ENCODE peak calls at places on chromosomes 16 and 17, in nine cellular contexts. X, P, H, Q, J, M, S, V and D are unnamed samples. For H3K9me3, the result is how much of the 10 kb centered on the place peaks cover.

GRCh38 chr17:31392002-31392855 is 754 bp downstream of the RAB11FIP4 start:
- DNase-seq in X (no peak), P (no peak), H (peak), Q (no peak), J (peak), M (peak), S (peak), V (peak), D (no peak)

GRCh38 chr16:9033125-9033830 is 58.2 kb upstream of the HAPSTR1 start:
- DNase-seq in X (peak), P (peak), H (no peak), Q (peak), J (no peak), M (peak), S (peak), V (peak), D (no peak)

GRCh38 chr16:54191163-54191562 is 95.4 kb downstream of the IRX3 start:
- DNase-seq in X (no peak), P (no peak), H (no peak), Q (no peak), J (no peak), M (no peak), S (no peak), V (no peak), D (no peak)

GRCh38 chr17:55285340-55286301 is 20.9 kb downstream of the HLF start:
- DNase-seq in X (no peak), P (peak), H (peak), Q (no peak), J (no peak), M (no peak), S (peak), V (no peak), D (peak)

GRCh38 chr17:50661795-50662391 is 27.2 kb downstream of the ABCC3 start:
- DNase-seq in X (peak), P (peak), H (no peak), Q (peak), J (no peak), M (peak), S (peak), V (no peak), D (peak)

GRCh38 chr16:76577003-76577402 is 299.8 kb downstream of the CNTNAP4 start:
- DNase-seq in X (no peak), P (no peak), H (no peak), Q (no peak), J (no peak), M (no peak), S (no peak), V (no peak), D (no peak)

GRCh38 chr17:50219345-50219744 is 17.9 kb upstream of the COL1A1 start:
- DNase-seq in X (no peak), P (no peak), H (no peak), Q (no peak), J (no peak), M (no peak), S (no peak), V (no peak), D (no peak)

GRCh38 chr17:42347198-42347597 is 41.0 kb downstream of the STAT3 start:
- DNase-seq in X (no peak), P (peak), H (no peak), Q (peak), J (no peak), M (peak), S (peak), V (no peak), D (peak)

GRCh38 chr16:86512860-86513470 is 2.6 kb downstream of the FOXF1 start:
- DNase-seq in X (no peak), P (no peak), H (no peak), Q (no peak), J (no peak), M (no peak), S (no peak), V (peak), D (peak)

GRCh38 chr17:51325471-51325870 is 65.1 kb downstream of the UTP18 start:
- DNase-seq in X (no peak), P (no peak), H (no peak), Q (no peak), J (no peak), M (no peak), S (no peak), V (no peak), D (no peak)

GRCh38 chr16:21634216-21634615 is 18.2 kb downstream of the IGSF6 start:
- DNase-seq in X (no peak), P (no peak), H (no peak), Q (no peak), J (no peak), M (no peak), S (no peak), V (no peak), D (no peak)

GRCh38 chr17:38881600-38882191 is 11.8 kb downstream of the LASP1 start:
- DNase-seq in X (peak), P (peak), H (no peak), Q (no peak), J (no peak), M (peak), S (peak), V (no peak), D (peak)

GRCh38 chr16:4402439-4403132 is 13.8 kb downstream of the CORO7 start:
- DNase-seq in X (peak), P (peak), H (no peak), Q (peak), J (peak), M (peak), S (peak), V (peak), D (peak)

GRCh38 chr17:66302761-66303626 is 581 bp downstream of the PRKCA start:
- DNase-seq in X (peak), P (peak), H (peak), Q (no peak), J (peak), M (peak), S (peak), V (peak), D (peak)

GRCh38 chr16:89023151-89023551 is 46.1 kb upstream of the CBFA2T3 start:
- DNase-seq in X (no peak), P (no peak), H (no peak), Q (no peak), J (peak), M (no peak), S (no peak), V (no peak), D (peak)

GRCh38 chr17:45690876-45691275 is 93.2 kb upstream of the CRHR1 start:
- DNase-seq in X (no peak), P (no peak), H (no peak), Q (no peak), J (no peak), M (no peak), S (no peak), V (no peak), D (peak)

GRCh38 chr17:66287911-66288310 is 14.5 kb upstream of the PRKCA start:
- DNase-seq in X (no peak), P (peak), H (no peak), Q (no peak), J (no peak), M (no peak), S (no peak), V (no peak), D (no peak)

GRCh38 chr17:72822358-72823023 is 270.0 kb downstream of the SLC39A11 start:
- DNase-seq in X (no peak), P (no peak), H (no peak), Q (peak), J (no peak), M (no peak), S (no peak), V (no peak), D (no peak)

GRCh38 chr17:45639297-45639849 is 144.7 kb upstream of the CRHR1 start:
- DNase-seq in X (no peak), P (no peak), H (no peak), Q (no peak), J (no peak), M (no peak), S (no peak), V (no peak), D (no peak)

GRCh38 chr16:71709231-71709781 is 15.2 kb downstream of the PHLPP2 start:
- DNase-seq in X (no peak), P (no peak), H (no peak), Q (no peak), J (no peak), M (no peak), S (no peak), V (no peak), D (no peak)

GRCh38 chr17:42107597-42108576 is 4.6 kb downstream of the DHX58 start:
- DNase-seq in X (peak), P (peak), H (no peak), Q (peak), J (peak), M (peak), S (peak), V (peak), D (peak)

GRCh38 chr16:57959121-57959520 is 11.8 kb downstream of the CNGB1 start:
- DNase-seq in X (no peak), P (no peak), H (no peak), Q (no peak), J (no peak), M (no peak), S (no peak), V (no peak), D (no peak)

GRCh38 chr16:68081796-68082567 is 3.2 kb upstream of the NFATC3 start:
- DNase-seq in X (no peak), P (no peak), H (no peak), Q (no peak), J (no peak), M (no peak), S (no peak), V (peak), D (no peak)

GRCh38 chr17:75240394-75241142 is 20.8 kb downstream of the GGA3 start:
- DNase-seq in X (peak), P (no peak), H (no peak), Q (peak), J (no peak), M (peak), S (no peak), V (peak), D (no peak)

GRCh38 chr17:40319651-40320550 is 10.9 kb downstream of the RARA start:
- DNase-seq in X (no peak), P (peak), H (no peak), Q (no peak), J (peak), M (peak), S (peak), V (no peak), D (no peak)
- TF ChIP-seq POLR2AphosphoS5 in X (no peak), P (no peak), H (no peak), Q (no peak), J (peak), M (no peak), S (no peak), V (no peak), D (no peak)

GRCh38 chr16:30780021-30780420 is 7.0 kb downstream of the ZNF629 start:
- DNase-seq in X (no peak), P (no peak), H (no peak), Q (no peak), J (no peak), M (no peak), S (no peak), V (no peak), D (no peak)
- H3K9me3 ChIP-seq in X (under half), P (under half), H (under half), Q (under half), J (under half), M (under half), S (under half), V (under half), D (under half)

DNA sequence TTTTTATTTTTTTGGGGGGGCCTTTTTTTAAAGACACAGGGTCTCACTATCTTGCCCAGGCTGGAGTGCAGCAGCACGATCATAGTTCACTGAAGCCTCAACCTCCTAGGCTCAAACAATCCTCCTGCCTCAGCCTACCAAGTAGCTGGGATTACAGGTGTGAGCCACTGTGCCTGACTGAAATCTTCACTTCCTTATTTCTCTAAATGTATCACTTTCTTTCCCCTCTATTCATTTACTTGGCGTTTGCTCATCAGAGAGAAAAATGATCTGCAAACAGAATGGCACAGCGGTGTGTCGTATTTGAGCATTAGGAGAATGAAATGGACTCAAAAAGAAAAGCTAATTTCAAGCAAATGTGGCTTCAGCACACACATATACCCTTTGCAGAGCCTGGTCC is 44.3 kb upstream of the CDH5 start:
- DNase-seq in X (no peak), P (no peak), H (no peak), Q (no peak), J (no peak), M (no peak), S (no peak), V (no peak), D (no peak)
- TF ChIP-seq POLR2AphosphoS5 in X (no peak), P (no peak), H (no peak), Q (no peak), J (no peak), M (no peak), S (no peak), V (no peak), D (no peak)

GRCh38 chr17:63633742-63634141 is 11.5 kb downstream of the MAP3K3 start:
- DNase-seq in X (no peak), P (no peak), H (no peak), Q (no peak), J (no peak), M (no peak), S (no peak), V (no peak), D (no peak)

GRCh38 chr17:63635787-63636186 is 13.6 kb downstream of the MAP3K3 start:
- DNase-seq in X (no peak), P (no peak), H (no peak), Q (no peak), J (no peak), M (no peak), S (no peak), V (no peak), D (no peak)

GRCh38 chr17:63634816-63635215 is 12.6 kb downstream of the MAP3K3 start:
- DNase-seq in X (no peak), P (no peak), H (no peak), Q (no peak), J (no peak), M (no peak), S (no peak), V (no peak), D (no peak)

GRCh38 chr17:63634163-63634562 is 11.9 kb downstream of the MAP3K3 start:
- DNase-seq in X (peak), P (no peak), H (no peak), Q (no peak), J (no peak), M (no peak), S (no peak), V (no peak), D (no peak)

DNA sequence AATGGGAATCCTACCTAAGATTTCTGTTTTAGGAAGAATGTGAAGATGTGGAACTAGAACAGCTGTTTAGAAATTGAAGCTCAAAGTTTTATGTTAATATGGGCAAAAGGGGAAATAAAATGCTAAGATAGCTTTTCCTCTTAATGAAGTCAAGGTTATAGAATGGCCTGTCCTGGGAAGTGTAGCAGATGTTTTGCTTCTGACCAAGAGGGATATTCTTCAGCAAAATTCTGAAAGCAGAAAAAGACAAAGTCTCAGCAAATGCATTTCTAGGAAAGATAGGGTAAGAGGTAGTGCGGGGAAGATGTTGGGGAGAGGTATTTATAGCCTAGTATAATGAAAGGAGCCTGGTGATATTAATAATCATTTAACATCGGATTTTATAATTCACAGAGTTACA is 13.1 kb downstream of the MAP3K3 start:
- DNase-seq in X (no peak), P (no peak), H (no peak), Q (no peak), J (no peak), M (no peak), S (no peak), V (no peak), D (no peak)
- H3K9me3 ChIP-seq in X (under half), P (under half), H (under half), Q (under half), J (under half), M (under half), S (under half), V (under half), D (under half)

DNA sequence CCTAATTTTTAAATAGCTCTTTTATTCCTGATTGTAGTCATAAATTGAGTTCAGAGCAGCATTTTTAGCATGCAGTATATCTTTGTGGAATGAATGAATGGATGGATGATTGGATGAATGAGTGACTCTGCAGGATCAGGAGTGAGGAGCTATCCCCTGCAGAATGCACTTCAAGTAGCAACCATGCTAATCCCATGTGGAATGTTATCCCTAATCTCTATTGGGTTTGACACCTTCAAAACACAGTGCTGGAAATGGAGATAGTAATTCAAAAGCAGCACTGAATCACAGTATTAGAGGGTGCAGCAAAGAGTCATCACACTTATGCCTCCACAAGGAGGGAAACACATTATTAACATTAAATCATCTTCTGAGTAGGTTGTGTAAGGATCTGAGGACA is 501.9 kb downstream of the SHISA9 start:
- DNase-seq in X (no peak), P (no peak), H (no peak), Q (no peak), J (no peak), M (no peak), S (no peak), V (no peak), D (no peak)
- TF ChIP-seq POLR2AphosphoS5 in X (no peak), P (no peak), H (no peak), Q (no peak), J (no peak), M (no peak), S (no peak), V (no peak), D (no peak)